ENCODE peak calls at places on chromosomes 11 and 22, in five cellular contexts. One of them, this sample, is unnamed. For H3K27me3, the result is how much of the 10 kb centered on the place peaks cover.

GRCh38 chr11:57219021-57219627 is 17.9 kb downstream of the APLNR start:
- DNase-seq in upper lobe of right lung: no peak
- DNase-seq in colonic mucosa: no peak
- DNase-seq in pancreas: no peak
- DNase-seq in IMR-90: peak
- DNase-seq in this sample: peak

GRCh38 chr11:71240865-71241691 is 11.3 kb downstream of the SHANK2 start:
- DNase-seq in colonic mucosa: no peak
- DNase-seq in pancreas: peak
- DNase-seq in IMR-90: peak
- DNase-seq in upper lobe of right lung: peak
- DNase-seq in this sample: no peak

GRCh38 chr11:62004473-62004872 is 37.0 kb upstream of the FTH1 start:
- DNase-seq in pancreas: no peak
- DNase-seq in IMR-90: peak
- DNase-seq in upper lobe of right lung: no peak
- DNase-seq in colonic mucosa: no peak
- DNase-seq in this sample: peak

GRCh38 chr22:30250713-30251267 is 4.2 kb upstream of the LIF start:
- DNase-seq in upper lobe of right lung: no peak
- DNase-seq in IMR-90: peak
- DNase-seq in pancreas: no peak
- DNase-seq in colonic mucosa: no peak
- DNase-seq in this sample: no peak

GRCh38 chr22:49046546-49047305 is 780.9 kb downstream of the BRD1 start:
- DNase-seq in pancreas: peak
- DNase-seq in colonic mucosa: peak
- DNase-seq in IMR-90: no peak
- DNase-seq in upper lobe of right lung: peak
- DNase-seq in this sample: peak

GRCh38 chr11:66478823-66479740 is 1.2 kb upstream of the DPP3 start:
- DNase-seq in colonic mucosa: peak
- DNase-seq in upper lobe of right lung: peak
- DNase-seq in pancreas: peak
- DNase-seq in IMR-90: peak
- DNase-seq in this sample: peak

GRCh38 chr11:67615455-67616430 is 9.0 kb downstream of the NDUFV1 start:
- DNase-seq in IMR-90: no peak
- DNase-seq in upper lobe of right lung: peak
- DNase-seq in pancreas: peak
- DNase-seq in colonic mucosa: peak
- DNase-seq in this sample: no peak

GRCh38 chr22:20966883-20967696 is at the start of gene AIFM3:
- DNase-seq in colonic mucosa: no peak
- DNase-seq in IMR-90: no peak
- DNase-seq in upper lobe of right lung: no peak
- DNase-seq in pancreas: no peak
- DNase-seq in this sample: no peak

GRCh38 chr11:28606930-28607329 is 498.7 kb downstream of the METTL15 start:
- DNase-seq in IMR-90: no peak
- DNase-seq in pancreas: no peak
- DNase-seq in colonic mucosa: no peak
- DNase-seq in upper lobe of right lung: no peak
- DNase-seq in this sample: no peak

GRCh38 chr11:13277719-13278619 is at the start of gene BMAL1:
- DNase-seq in upper lobe of right lung: peak
- DNase-seq in pancreas: no peak
- DNase-seq in IMR-90: no peak
- DNase-seq in colonic mucosa: peak
- DNase-seq in this sample: peak

GRCh38 chr11:97739892-97740782 is 1280.6 kb upstream of the CNTN5 start:
- DNase-seq in pancreas: no peak
- DNase-seq in IMR-90: peak
- DNase-seq in colonic mucosa: no peak
- DNase-seq in upper lobe of right lung: no peak
- DNase-seq in this sample: no peak

GRCh38 chr11:108851781-108852180 is 186.9 kb downstream of the DDX10 start:
- DNase-seq in IMR-90: no peak
- DNase-seq in upper lobe of right lung: no peak
- DNase-seq in pancreas: no peak
- DNase-seq in colonic mucosa: no peak
- DNase-seq in this sample: no peak

GRCh38 chr11:7587712-7588111 is 73.9 kb downstream of the PPFIBP2 start:
- DNase-seq in upper lobe of right lung: no peak
- DNase-seq in pancreas: no peak
- DNase-seq in IMR-90: no peak
- DNase-seq in colonic mucosa: no peak
- DNase-seq in this sample: no peak

GRCh38 chr22:18104566-18104965 is 6.0 kb upstream of the TUBA8 start:
- DNase-seq in IMR-90: peak
- DNase-seq in upper lobe of right lung: no peak
- DNase-seq in pancreas: no peak
- DNase-seq in colonic mucosa: no peak
- DNase-seq in this sample: no peak

GRCh38 chr11:28303477-28304191 is 195.4 kb downstream of the METTL15 start:
- DNase-seq in upper lobe of right lung: no peak
- DNase-seq in pancreas: no peak
- DNase-seq in colonic mucosa: no peak
- DNase-seq in IMR-90: peak
- DNase-seq in this sample: no peak

GRCh38 chr11:64378335-64378884 is 19.4 kb downstream of the RPS6KA4 start:
- DNase-seq in IMR-90: no peak
- DNase-seq in pancreas: peak
- DNase-seq in colonic mucosa: no peak
- DNase-seq in upper lobe of right lung: no peak
- DNase-seq in this sample: peak

GRCh38 chr22:39665229-39665628 is 94.7 kb downstream of the CACNA1I start:
- DNase-seq in IMR-90: no peak
- DNase-seq in colonic mucosa: no peak
- DNase-seq in pancreas: no peak
- DNase-seq in upper lobe of right lung: no peak
- DNase-seq in this sample: no peak

GRCh38 chr22:35561796-35562526 is 21.3 kb downstream of the RASD2 start:
- DNase-seq in pancreas: no peak
- DNase-seq in upper lobe of right lung: no peak
- DNase-seq in IMR-90: peak
- DNase-seq in colonic mucosa: no peak
- DNase-seq in this sample: no peak

GRCh38 chr11:12215192-12215591 is 104.8 kb downstream of the MICAL2 start:
- DNase-seq in IMR-90: no peak
- DNase-seq in pancreas: no peak
- DNase-seq in colonic mucosa: no peak
- DNase-seq in upper lobe of right lung: no peak
- DNase-seq in this sample: no peak

GRCh38 chr11:70503878-70504240 is 105.5 kb downstream of the CTTN start:
- DNase-seq in colonic mucosa: peak
- DNase-seq in upper lobe of right lung: no peak
- DNase-seq in pancreas: no peak
- DNase-seq in IMR-90: no peak
- DNase-seq in this sample: no peak

GRCh38 chr11:79074547-79074946 is 366.3 kb downstream of the TENM4 start:
- DNase-seq in upper lobe of right lung: no peak
- DNase-seq in IMR-90: no peak
- DNase-seq in pancreas: no peak
- DNase-seq in colonic mucosa: no peak
- DNase-seq in this sample: no peak

GRCh38 chr22:48959496-48959895 is 868.2 kb downstream of the BRD1 start:
- DNase-seq in pancreas: peak
- DNase-seq in upper lobe of right lung: peak
- DNase-seq in colonic mucosa: peak
- DNase-seq in IMR-90: no peak
- DNase-seq in this sample: no peak

GRCh38 chr11:115168229-115168671 is 336.0 kb downstream of the CADM1 start:
- DNase-seq in IMR-90: no peak
- DNase-seq in colonic mucosa: no peak
- DNase-seq in upper lobe of right lung: no peak
- DNase-seq in pancreas: no peak
- DNase-seq in this sample: no peak

GRCh38 chr11:10996678-10997077 is 138.8 kb upstream of the ZBED5 start:
- DNase-seq in pancreas: no peak
- DNase-seq in upper lobe of right lung: no peak
- DNase-seq in colonic mucosa: no peak
- DNase-seq in IMR-90: no peak
- DNase-seq in this sample: no peak

GRCh38 chr11:2142300-2142759 is 3.1 kb upstream of the IGF2 start:
- DNase-seq in colonic mucosa: no peak
- DNase-seq in upper lobe of right lung: no peak
- DNase-seq in pancreas: no peak
- DNase-seq in IMR-90: peak
- DNase-seq in this sample: no peak
- H3K27me3 ChIP-seq in colonic mucosa: half or more
- H3K27me3 ChIP-seq in upper lobe of right lung: half or more
- H3K27me3 ChIP-seq in pancreas: under half
- H3K27me3 ChIP-seq in IMR-90: half or more
- H3K27me3 ChIP-seq in this sample: half or more

GRCh38 chr11:69476715-69477025 is 4.8 kb upstream of the LINC01488 start:
- DNase-seq in pancreas: no peak
- DNase-seq in upper lobe of right lung: no peak
- DNase-seq in colonic mucosa: no peak
- DNase-seq in IMR-90: no peak
- DNase-seq in this sample: no peak

GRCh38 chr11:69477111-69477510 is 4.4 kb upstream of the LINC01488 start:
- DNase-seq in upper lobe of right lung: no peak
- DNase-seq in colonic mucosa: no peak
- DNase-seq in pancreas: no peak
- DNase-seq in IMR-90: no peak
- DNase-seq in this sample: no peak

GRCh38 chr11:69475141-69475865 is 6.2 kb upstream of the LINC01488 start:
- DNase-seq in pancreas: no peak
- DNase-seq in upper lobe of right lung: no peak
- DNase-seq in IMR-90: no peak
- DNase-seq in colonic mucosa: no peak
- DNase-seq in this sample: no peak

GRCh38 chr11:69474736-69475135 is 6.7 kb upstream of the LINC01488 start:
- DNase-seq in colonic mucosa: no peak
- DNase-seq in upper lobe of right lung: no peak
- DNase-seq in pancreas: no peak
- DNase-seq in IMR-90: no peak
- DNase-seq in this sample: no peak

DNA sequence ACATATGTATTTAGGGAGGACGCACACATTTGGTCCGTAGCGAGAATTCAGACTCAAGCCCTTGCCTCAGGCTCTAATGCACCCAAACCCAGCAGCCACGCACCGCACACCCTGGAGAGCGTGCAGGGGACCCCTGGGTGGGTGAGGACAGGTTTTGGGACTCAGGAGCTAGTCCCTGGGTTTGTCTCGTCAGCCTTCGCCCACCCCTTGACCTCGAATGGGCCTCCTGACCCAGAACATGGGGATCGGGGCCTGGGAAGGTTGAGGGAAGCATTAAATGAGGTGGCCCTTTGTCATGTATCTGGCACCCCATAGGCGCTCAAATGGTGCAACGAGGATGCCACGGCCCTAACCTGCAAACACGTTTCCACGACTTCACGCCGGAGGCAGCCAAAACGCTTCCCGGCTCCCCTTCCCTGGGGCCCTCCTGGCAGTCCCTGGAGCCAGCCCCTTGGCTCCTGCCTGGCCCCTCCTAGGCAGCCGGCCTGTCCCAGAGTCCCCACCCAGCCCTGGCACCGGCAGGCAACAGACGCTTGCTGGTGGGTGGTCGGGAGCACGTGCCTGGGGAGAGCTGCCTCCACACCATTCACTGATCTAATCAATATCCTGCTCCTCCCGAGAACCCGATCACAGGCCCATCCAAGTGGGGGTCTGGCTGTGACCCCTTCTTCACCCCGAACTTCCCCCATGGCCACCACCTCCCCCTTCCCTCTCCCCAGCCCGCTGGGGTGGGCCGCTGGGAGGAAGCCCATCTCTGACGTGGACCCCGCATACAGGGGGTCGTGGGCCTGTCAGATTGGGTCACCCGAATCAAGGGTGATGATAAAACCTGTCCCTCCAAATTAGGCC is 5.4 kb upstream of the LINC01488 start:
- DNase-seq in pancreas: no peak
- DNase-seq in upper lobe of right lung: no peak
- DNase-seq in colonic mucosa: no peak
- DNase-seq in IMR-90: no peak
- DNase-seq in this sample: no peak
- H3K4me3 ChIP-seq in pancreas: no peak
- H3K4me3 ChIP-seq in upper lobe of right lung: no peak
- H3K4me3 ChIP-seq in colonic mucosa: no peak
- H3K4me3 ChIP-seq in IMR-90: no peak
- H3K4me3 ChIP-seq in this sample: no peak

GRCh38 chr11:110128161-110128560 is 35.0 kb downstream of the ZC3H12C start:
- DNase-seq in pancreas: no peak
- DNase-seq in IMR-90: peak
- DNase-seq in upper lobe of right lung: no peak
- DNase-seq in colonic mucosa: no peak
- DNase-seq in this sample: no peak
- TF ChIP-seq CTCF in pancreas: no peak
- TF ChIP-seq CTCF in IMR-90: no peak
- TF ChIP-seq CTCF in upper lobe of right lung: no peak
- TF ChIP-seq CTCF in colonic mucosa: no peak
- TF ChIP-seq CTCF in this sample: no peak

GRCh38 chr11:119365071-119365591 is 16.4 kb downstream of the USP2 start:
- DNase-seq in upper lobe of right lung: no peak
- DNase-seq in IMR-90: peak
- DNase-seq in colonic mucosa: no peak
- DNase-seq in pancreas: no peak
- DNase-seq in this sample: no peak

GRCh38 chr11:119362741-119363080 is 16.2 kb upstream of the MFRP start:
- DNase-seq in pancreas: no peak
- DNase-seq in IMR-90: no peak
- DNase-seq in upper lobe of right lung: no peak
- DNase-seq in colonic mucosa: no peak
- DNase-seq in this sample: no peak

GRCh38 chr11:119363081-119363861 is 16.8 kb upstream of the MFRP start:
- DNase-seq in colonic mucosa: no peak
- DNase-seq in IMR-90: no peak
- DNase-seq in pancreas: peak
- DNase-seq in upper lobe of right lung: no peak
- DNase-seq in this sample: no peak

GRCh38 chr11:119361961-119362725 is 15.6 kb upstream of the MFRP start:
- DNase-seq in IMR-90: no peak
- DNase-seq in upper lobe of right lung: no peak
- DNase-seq in pancreas: peak
- DNase-seq in colonic mucosa: no peak
- DNase-seq in this sample: no peak

DNA sequence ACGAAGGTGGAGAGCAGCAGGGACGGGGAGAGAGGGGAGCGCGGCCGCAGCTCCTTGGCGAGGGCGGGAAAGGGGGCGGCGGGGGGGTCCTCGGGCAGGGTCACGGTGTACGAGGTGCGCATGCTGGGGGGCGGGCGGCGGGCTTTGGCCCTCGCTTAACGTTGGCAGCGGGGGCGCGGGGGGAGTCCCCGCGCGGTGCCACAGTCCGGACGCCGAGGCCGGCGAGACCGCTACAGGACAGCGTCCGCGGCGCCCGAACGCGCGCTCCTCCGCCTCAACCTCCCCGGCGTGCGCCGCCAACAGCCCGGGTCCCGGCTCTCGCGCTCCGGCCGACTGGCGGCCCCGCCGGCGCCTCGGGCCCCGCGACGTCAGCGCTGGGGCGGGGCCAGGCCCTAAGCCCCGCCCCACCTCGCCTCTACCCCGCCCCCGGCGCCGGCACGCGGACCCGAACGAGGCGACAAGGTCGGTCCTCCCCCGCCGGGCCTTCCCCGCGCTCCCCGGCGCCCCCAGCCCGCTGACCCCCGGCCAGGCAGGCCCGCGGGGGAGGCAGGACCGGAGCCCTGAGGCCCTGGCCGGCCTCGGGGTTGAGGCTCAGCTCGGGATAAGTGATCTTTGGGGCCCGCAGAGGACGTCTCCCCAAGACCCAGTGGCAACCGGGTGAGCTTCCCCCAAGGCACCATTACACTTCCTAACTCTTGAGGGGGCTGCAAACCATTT is 17.5 kb downstream of the USP2 start:
- DNase-seq in upper lobe of right lung: peak
- DNase-seq in colonic mucosa: peak
- DNase-seq in pancreas: peak
- DNase-seq in IMR-90: no peak
- DNase-seq in this sample: peak
- H3K27me3 ChIP-seq in upper lobe of right lung: under half
- H3K27me3 ChIP-seq in colonic mucosa: under half
- H3K27me3 ChIP-seq in pancreas: under half
- H3K27me3 ChIP-seq in IMR-90: under half
- H3K27me3 ChIP-seq in this sample: under half

This sample was measured in tibial artery.